ENCODE peak calls at places on chromosomes 11 and 22, in four cellular contexts. Y, G, I and S are unnamed samples.

GRCh38 chr11:82818399-82819043 is 81.7 kb downstream of the PRCP start:
- DNase-seq in Y (no peak), G (no peak), I (no peak), S (no peak)

GRCh38 chr11:131279685-131280084 is 90.7 kb upstream of the NTM start:
- DNase-seq in Y (no peak), G (no peak), I (no peak), S (no peak)

GRCh38 chr22:40951795-40952602 is 821 bp downstream of the RBX1 start:
- DNase-seq in Y (no peak), G (no peak), I (peak; percentile 8), S (no peak)

GRCh38 chr11:29564501-29564900 is 452.3 kb downstream of the KCNA4 start:
- DNase-seq in Y (no peak), G (no peak), I (no peak), S (no peak)

GRCh38 chr22:42992886-42993479 is 22.0 kb downstream of the PACSIN2 start:
- DNase-seq in Y (no peak), G (no peak), I (peak; percentile 35), S (no peak)

GRCh38 chr11:70913715-70914231 is 338.6 kb downstream of the SHANK2 start:
- DNase-seq in Y (no peak), G (no peak), I (no peak), S (no peak)

GRCh38 chr11:134558916-134559616 is 147.0 kb upstream of the B3GAT1 start:
- DNase-seq in Y (no peak), G (no peak), I (no peak), S (no peak)

GRCh38 chr11:46376258-46377050 is 5.0 kb upstream of the MDK start:
- DNase-seq in Y (no peak), G (no peak), I (no peak), S (no peak)

GRCh38 chr11:23423119-23423518 is 562.8 kb upstream of the CCDC179 start:
- DNase-seq in Y (peak; percentile 6), G (no peak), I (no peak), S (no peak)

GRCh38 chr11:37505406-37505805 is 907.4 kb upstream of the RAG2 start:
- DNase-seq in Y (no peak), G (no peak), I (no peak), S (no peak)

GRCh38 chr11:130451261-130452019 is 3.0 kb downstream of the ADAMTS15 start:
- DNase-seq in Y (peak; percentile 68), G (no peak), I (no peak), S (no peak)

GRCh38 chr22:47850644-47851151 is 1088.2 kb downstream of the TBC1D22A start:
- DNase-seq in Y (no peak), G (no peak), I (no peak), S (no peak)